ENCODE peak calls at places on chromosomes 16 and 17, in five cellular contexts. J is D341Med; Z is stimulated activated CD4-positive, alpha-beta T cell treated with anti-CD3 and anti-CD28 coated beads, Interleukin-1b, Interleukin-23, amount 100 ng/mL, for 1 hour; O is HT1080; M is CD4-positive, alpha-beta T cell. H is an unnamed sample.

GRCh38 chr17:63531022-63531965 is 8.1 kb downstream of the KCNH6 start:
- DNase-seq in J (no peak), Z (no peak), O (no peak), M (no peak), H (no peak)

GRCh38 chr16:81697886-81698635 is 81.0 kb upstream of the PLCG2 start:
- DNase-seq in J (no peak), Z (no peak), O (no peak), M (no peak), H (no peak)

GRCh38 chr16:11792404-11793260 is 4.4 kb downstream of the ZC3H7A start:
- DNase-seq in J (peak), Z (no peak), O (no peak), M (peak), H (no peak)

GRCh38 chr17:59420901-59421300 is 89.4 kb downstream of the YPEL2 start:
- DNase-seq in J (no peak), Z (no peak), O (no peak), M (no peak), H (no peak)

GRCh38 chr17:14427914-14428639 is 127.2 kb downstream of the HS3ST3B1 start:
- DNase-seq in J (no peak), Z (peak), O (no peak), M (peak), H (peak)

GRCh38 chr17:15278381-15278780 is 13.3 kb upstream of the PMP22 start:
- DNase-seq in J (no peak), Z (no peak), O (no peak), M (no peak), H (no peak)

GRCh38 chr16:48176635-48177408 is 21.0 kb upstream of the ABCC12 start:
- DNase-seq in J (no peak), Z (no peak), O (no peak), M (no peak), H (no peak)

GRCh38 chr16:53445534-53445933 is 11.3 kb downstream of the RBL2 start:
- DNase-seq in J (no peak), Z (no peak), O (no peak), M (no peak), H (no peak)

GRCh38 chr17:79811036-79811887 is 14.4 kb upstream of the CBX8 start:
- DNase-seq in J (peak), Z (no peak), O (no peak), M (no peak), H (no peak)

GRCh38 chr16:65117701-65118448 is 4.0 kb downstream of the CDH11 start:
- DNase-seq in J (peak), Z (no peak), O (peak), M (no peak), H (peak)

GRCh38 chr17:39183045-39183444 is 14.4 kb downstream of the CACNB1 start:
- DNase-seq in J (no peak), Z (no peak), O (no peak), M (no peak), H (no peak)

GRCh38 chr16:30927789-30928378 is 4.5 kb downstream of the FBXL19 start:
- DNase-seq in J (peak), Z (no peak), O (peak), M (no peak), H (peak)

GRCh38 chr17:65366102-65366844 is 195.2 kb downstream of the AXIN2 start:
- DNase-seq in J (no peak), Z (peak), O (no peak), M (no peak), H (no peak)

GRCh38 chr17:40613755-40614154 is 33.9 kb downstream of the SMARCE1 start:
- DNase-seq in J (no peak), Z (no peak), O (no peak), M (no peak), H (no peak)

GRCh38 chr17:42403150-42403549 is 14.9 kb upstream of the STAT3 start:
- DNase-seq in J (peak), Z (peak), O (no peak), M (peak), H (peak)

GRCh38 chr16:56776562-56776961 is 46.6 kb downstream of the NUP93 start:
- DNase-seq in J (no peak), Z (no peak), O (no peak), M (no peak), H (no peak)

GRCh38 chr17:72122668-72123495 is 2.1 kb downstream of the SOX9 start:
- DNase-seq in J (peak), Z (no peak), O (peak), M (no peak), H (no peak)

GRCh38 chr17:18219016-18219415 is 6.4 kb upstream of the LLGL1 start:
- DNase-seq in J (no peak), Z (no peak), O (peak), M (no peak), H (no peak)

GRCh38 chr16:84065536-84066132 is 23.0 kb upstream of the SLC38A8 start:
- DNase-seq in J (peak), Z (no peak), O (peak), M (no peak), H (peak)

GRCh38 chr16:85935957-85936760 is 37.2 kb downstream of the IRF8 start:
- DNase-seq in J (no peak), Z (peak), O (peak), M (peak), H (peak)

GRCh38 chr17:39970157-39970692 is 7.4 kb downstream of the GSDMA start:
- DNase-seq in J (no peak), Z (no peak), O (no peak), M (no peak), H (no peak)